ENCODE peak calls at places on chromosomes 5 and 9, in six cellular contexts. One of them, this sample, is unnamed.

GRCh38 chr5:98769006-98769255 is 4.5 kb upstream of the RGMB start:
- DNase-seq in mucosa of gallbladder: peak; percentile 15
- DNase-seq in thyroid gland: no peak
- DNase-seq in astrocyte of the spinal cord: no peak
- DNase-seq in AG04450: no peak
- DNase-seq in gastrocnemius medialis: peak; percentile 22
- DNase-seq in this sample: no peak

GRCh38 chr5:150052326-150053230 is 33.8 kb downstream of the CSF1R start:
- DNase-seq in astrocyte of the spinal cord: no peak
- DNase-seq in AG04450: no peak
- DNase-seq in mucosa of gallbladder: no peak
- DNase-seq in thyroid gland: no peak
- DNase-seq in gastrocnemius medialis: no peak
- DNase-seq in this sample: no peak

GRCh38 chr9:112753725-112754124 is 3.2 kb downstream of the SNX30 start:
- DNase-seq in thyroid gland: no peak
- DNase-seq in astrocyte of the spinal cord: peak; percentile 85
- DNase-seq in gastrocnemius medialis: no peak
- DNase-seq in mucosa of gallbladder: no peak
- DNase-seq in AG04450: peak; percentile 67
- DNase-seq in this sample: no peak

GRCh38 chr5:94174748-94175411 is 433.5 kb upstream of the POU5F2 start:
- DNase-seq in astrocyte of the spinal cord: peak; percentile 65
- DNase-seq in AG04450: peak; percentile 20
- DNase-seq in thyroid gland: no peak
- DNase-seq in gastrocnemius medialis: no peak
- DNase-seq in mucosa of gallbladder: no peak
- DNase-seq in this sample: no peak

GRCh38 chr5:88883566-88884434 is 816 bp upstream of the MEF2C start:
- DNase-seq in thyroid gland: peak; percentile 65
- DNase-seq in astrocyte of the spinal cord: peak; percentile 83
- DNase-seq in gastrocnemius medialis: peak; percentile 69
- DNase-seq in AG04450: peak; percentile 42
- DNase-seq in mucosa of gallbladder: peak; percentile 62
- DNase-seq in this sample: no peak

GRCh38 chr9:122217640-122218039 is 11.1 kb downstream of the LHX6 start:
- DNase-seq in astrocyte of the spinal cord: no peak
- DNase-seq in thyroid gland: no peak
- DNase-seq in gastrocnemius medialis: no peak
- DNase-seq in AG04450: no peak
- DNase-seq in mucosa of gallbladder: no peak
- DNase-seq in this sample: no peak

GRCh38 chr5:179608131-179608581 is 15.3 kb downstream of the HNRNPH1 start:
- DNase-seq in astrocyte of the spinal cord: no peak
- DNase-seq in mucosa of gallbladder: no peak
- DNase-seq in gastrocnemius medialis: peak; percentile 43
- DNase-seq in thyroid gland: no peak
- DNase-seq in AG04450: no peak
- DNase-seq in this sample: no peak

GRCh38 chr5:180830253-180831138 is 27.9 kb upstream of the MGAT1 start:
- DNase-seq in mucosa of gallbladder: peak; percentile 64
- DNase-seq in AG04450: no peak
- DNase-seq in gastrocnemius medialis: peak; percentile 69
- DNase-seq in astrocyte of the spinal cord: no peak
- DNase-seq in thyroid gland: peak; percentile 80
- DNase-seq in this sample: peak; percentile 42

GRCh38 chr5:763397-763796 is 21.1 kb downstream of the ZDHHC11B start:
- DNase-seq in astrocyte of the spinal cord: no peak
- DNase-seq in mucosa of gallbladder: no peak
- DNase-seq in AG04450: no peak
- DNase-seq in gastrocnemius medialis: no peak
- DNase-seq in thyroid gland: no peak
- DNase-seq in this sample: no peak

GRCh38 chr5:154849791-154850201 is 607 bp downstream of the FAXDC2 start:
- DNase-seq in mucosa of gallbladder: no peak
- DNase-seq in thyroid gland: no peak
- DNase-seq in gastrocnemius medialis: no peak
- DNase-seq in astrocyte of the spinal cord: no peak
- DNase-seq in AG04450: no peak
- DNase-seq in this sample: no peak

GRCh38 chr9:9598723-9599122 is 1014.1 kb downstream of the PTPRD start:
- DNase-seq in AG04450: no peak
- DNase-seq in mucosa of gallbladder: no peak
- DNase-seq in gastrocnemius medialis: no peak
- DNase-seq in astrocyte of the spinal cord: no peak
- DNase-seq in thyroid gland: no peak
- DNase-seq in this sample: no peak

GRCh38 chr9:87765521-87765920 is 39.6 kb downstream of the CTSL start:
- DNase-seq in AG04450: no peak
- DNase-seq in mucosa of gallbladder: no peak
- DNase-seq in gastrocnemius medialis: no peak
- DNase-seq in thyroid gland: no peak
- DNase-seq in astrocyte of the spinal cord: no peak
- DNase-seq in this sample: no peak

GRCh38 chr9:108444400-108445358 is 411.1 kb downstream of the ACTL7B start:
- DNase-seq in AG04450: peak; percentile 86
- DNase-seq in astrocyte of the spinal cord: peak; percentile 86
- DNase-seq in mucosa of gallbladder: no peak
- DNase-seq in thyroid gland: no peak
- DNase-seq in gastrocnemius medialis: no peak
- DNase-seq in this sample: peak; percentile 13

GRCh38 chr5:159310492-159310891 is 19.8 kb downstream of the IL12B start:
- DNase-seq in astrocyte of the spinal cord: peak; percentile 29
- DNase-seq in thyroid gland: peak; percentile 39
- DNase-seq in mucosa of gallbladder: peak; percentile 21
- DNase-seq in AG04450: no peak
- DNase-seq in gastrocnemius medialis: no peak
- DNase-seq in this sample: no peak

GRCh38 chr5:152051499-152052454 is 127.1 kb upstream of the GLRA1 start:
- DNase-seq in thyroid gland: no peak
- DNase-seq in astrocyte of the spinal cord: no peak
- DNase-seq in AG04450: no peak
- DNase-seq in gastrocnemius medialis: no peak
- DNase-seq in mucosa of gallbladder: no peak
- DNase-seq in this sample: no peak

GRCh38 chr5:35990941-35991592 is at the start of gene UGT3A1:
- DNase-seq in gastrocnemius medialis: peak; percentile 79
- DNase-seq in mucosa of gallbladder: no peak
- DNase-seq in AG04450: no peak
- DNase-seq in thyroid gland: no peak
- DNase-seq in astrocyte of the spinal cord: no peak
- DNase-seq in this sample: no peak

GRCh38 chr5:17896605-17897004 is 262.3 kb downstream of the TAF11L14 start:
- DNase-seq in AG04450: no peak
- DNase-seq in astrocyte of the spinal cord: no peak
- DNase-seq in gastrocnemius medialis: no peak
- DNase-seq in mucosa of gallbladder: no peak
- DNase-seq in thyroid gland: no peak
- DNase-seq in this sample: no peak

GRCh38 chr5:56459394-56459793 is 226.3 kb upstream of the ANKRD55 start:
- DNase-seq in AG04450: no peak
- DNase-seq in mucosa of gallbladder: no peak
- DNase-seq in astrocyte of the spinal cord: no peak
- DNase-seq in gastrocnemius medialis: no peak
- DNase-seq in thyroid gland: no peak
- DNase-seq in this sample: no peak

GRCh38 chr9:109973336-109973735 is 193.3 kb downstream of the PALM2AKAP2 start:
- DNase-seq in AG04450: no peak
- DNase-seq in mucosa of gallbladder: no peak
- DNase-seq in gastrocnemius medialis: no peak
- DNase-seq in thyroid gland: no peak
- DNase-seq in astrocyte of the spinal cord: no peak
- DNase-seq in this sample: no peak

GRCh38 chr5:914174-914573 is 21.5 kb downstream of the TRIP13 start:
- DNase-seq in mucosa of gallbladder: no peak
- DNase-seq in thyroid gland: no peak
- DNase-seq in astrocyte of the spinal cord: no peak
- DNase-seq in gastrocnemius medialis: no peak
- DNase-seq in AG04450: no peak
- DNase-seq in this sample: no peak

GRCh38 chr9:92947268-92948031 is at the start of gene FGD3:
- DNase-seq in AG04450: no peak
- DNase-seq in thyroid gland: peak; percentile 33
- DNase-seq in gastrocnemius medialis: no peak
- DNase-seq in astrocyte of the spinal cord: no peak
- DNase-seq in mucosa of gallbladder: no peak
- DNase-seq in this sample: no peak

GRCh38 chr5:7209583-7210139 is 186.3 kb upstream of the ADCY2 start:
- DNase-seq in gastrocnemius medialis: peak; percentile 41
- DNase-seq in AG04450: no peak
- DNase-seq in mucosa of gallbladder: no peak
- DNase-seq in thyroid gland: no peak
- DNase-seq in astrocyte of the spinal cord: no peak
- DNase-seq in this sample: peak; percentile 74

GRCh38 chr5:55278778-55279177 is 28.7 kb downstream of the DHX29 start:
- DNase-seq in thyroid gland: no peak
- DNase-seq in gastrocnemius medialis: no peak
- DNase-seq in AG04450: no peak
- DNase-seq in mucosa of gallbladder: no peak
- DNase-seq in astrocyte of the spinal cord: peak; percentile 9
- DNase-seq in this sample: no peak

GRCh38 chr9:34502471-34503335 is 20.1 kb downstream of the ENHO start:
- DNase-seq in gastrocnemius medialis: no peak
- DNase-seq in mucosa of gallbladder: no peak
- DNase-seq in astrocyte of the spinal cord: no peak
- DNase-seq in thyroid gland: peak; percentile 36
- DNase-seq in AG04450: no peak
- DNase-seq in this sample: no peak

GRCh38 chr9:72362118-72362531 is 2.9 kb downstream of the ZFAND5 start:
- DNase-seq in mucosa of gallbladder: no peak
- DNase-seq in gastrocnemius medialis: no peak
- DNase-seq in thyroid gland: no peak
- DNase-seq in AG04450: no peak
- DNase-seq in astrocyte of the spinal cord: peak; percentile 30
- DNase-seq in this sample: no peak

GRCh38 chr5:139651502-139651862 is 3.3 kb downstream of the CXXC5 start:
- DNase-seq in AG04450: no peak
- DNase-seq in astrocyte of the spinal cord: peak; percentile 49
- DNase-seq in gastrocnemius medialis: no peak
- DNase-seq in mucosa of gallbladder: no peak
- DNase-seq in thyroid gland: no peak
- DNase-seq in this sample: no peak

GRCh38 chr5:178216088-178216534 is 11.8 kb downstream of the HNRNPAB start:
- DNase-seq in AG04450: no peak
- DNase-seq in gastrocnemius medialis: no peak
- DNase-seq in thyroid gland: no peak
- DNase-seq in mucosa of gallbladder: no peak
- DNase-seq in astrocyte of the spinal cord: no peak
- DNase-seq in this sample: no peak

GRCh38 chr9:108217601-108218190 is 638.1 kb downstream of the ACTL7B start:
- DNase-seq in astrocyte of the spinal cord: peak; percentile 74
- DNase-seq in AG04450: no peak
- DNase-seq in gastrocnemius medialis: no peak
- DNase-seq in thyroid gland: no peak
- DNase-seq in mucosa of gallbladder: no peak
- DNase-seq in this sample: no peak